ENCODE peak calls at places on chromosomes 1 and 21, in five cellular contexts. R, E, S, N and A are unnamed samples.

GRCh38 chr1:14516974-14517812 is 81.3 kb upstream of the KAZN start:
- DNase-seq in R (no peak), N (no peak), E (no peak), S (no peak), A (no peak)

GRCh38 chr1:83860506-83861221 is 138.3 kb downstream of the TTLL7 start:
- DNase-seq in S (peak; percentile 51), E (peak; percentile 88), N (peak; percentile 95), R (peak; percentile 90), A (peak; percentile 50)

GRCh38 chr1:25562101-25562927 is 18.9 kb downstream of the LDLRAP1 start:
- DNase-seq in N (peak; percentile 60), R (no peak), E (no peak), S (peak; percentile 93), A (peak; percentile 66)

GRCh38 chr21:16514316-16514715 is 784.5 kb downstream of the USP25 start:
- DNase-seq in S (no peak), R (no peak), N (no peak), E (no peak), A (no peak)

GRCh38 chr1:204359474-204360255 is at the start of gene PLEKHA6:
- DNase-seq in E (peak; percentile 70), S (no peak), N (peak; percentile 58), R (no peak), A (no peak)

GRCh38 chr21:41768371-41769042 is 1.7 kb upstream of the RIPK4 start:
- DNase-seq in R (no peak), E (no peak), S (no peak), N (no peak), A (no peak)

GRCh38 chr1:223504741-223505140 is 111.5 kb downstream of the CCDC185 start:
- DNase-seq in R (no peak), N (no peak), E (no peak), S (no peak), A (no peak)

GRCh38 chr1:173043253-173043652 is 7.5 kb downstream of the TNFSF18 start:
- DNase-seq in N (no peak), S (no peak), R (no peak), E (no peak), A (no peak)

GRCh38 chr1:228977741-228978140 is 242.5 kb downstream of the RHOU start:
- DNase-seq in S (no peak), R (no peak), N (no peak), E (no peak), A (no peak)

GRCh38 chr1:100234432-100234831 is 15.2 kb downstream of the DBT start:
- DNase-seq in E (no peak), R (no peak), N (no peak), S (no peak), A (no peak)

GRCh38 chr1:221419513-221420088 is 322.3 kb downstream of the DUSP10 start:
- DNase-seq in R (no peak), E (no peak), S (no peak), N (no peak), A (no peak)

GRCh38 chr1:78003882-78004718 is 639 bp upstream of the DNAJB4 start:
- DNase-seq in N (no peak), S (no peak), R (no peak), E (peak; percentile 35), A (peak; percentile 28)

GRCh38 chr1:199295102-199295501 is 656.3 kb downstream of the PTPRC start:
- DNase-seq in R (no peak), N (no peak), E (no peak), S (no peak), A (no peak)

GRCh38 chr1:161843156-161843555 is 77.0 kb downstream of the ATF6 start:
- DNase-seq in R (no peak), S (no peak), E (no peak), N (no peak), A (no peak)

GRCh38 chr1:18452550-18452949 is 28.2 kb upstream of the KLHDC7A start:
- DNase-seq in R (no peak), N (no peak), E (no peak), S (no peak), A (no peak)

GRCh38 chr1:215566556-215567490 is at the start of gene KCTD3:
- DNase-seq in N (peak; percentile 92), S (no peak), R (peak; percentile 91), E (peak; percentile 87), A (no peak)

GRCh38 chr21:45152265-45152746 is 77.9 kb downstream of the ADARB1 start:
- DNase-seq in N (peak; percentile 90), S (peak; percentile 66), R (peak; percentile 72), E (no peak), A (peak; percentile 37)

GRCh38 chr21:41750051-41750450 is 16.8 kb downstream of the RIPK4 start:
- DNase-seq in R (no peak), S (no peak), N (no peak), E (no peak), A (no peak)

DNA sequence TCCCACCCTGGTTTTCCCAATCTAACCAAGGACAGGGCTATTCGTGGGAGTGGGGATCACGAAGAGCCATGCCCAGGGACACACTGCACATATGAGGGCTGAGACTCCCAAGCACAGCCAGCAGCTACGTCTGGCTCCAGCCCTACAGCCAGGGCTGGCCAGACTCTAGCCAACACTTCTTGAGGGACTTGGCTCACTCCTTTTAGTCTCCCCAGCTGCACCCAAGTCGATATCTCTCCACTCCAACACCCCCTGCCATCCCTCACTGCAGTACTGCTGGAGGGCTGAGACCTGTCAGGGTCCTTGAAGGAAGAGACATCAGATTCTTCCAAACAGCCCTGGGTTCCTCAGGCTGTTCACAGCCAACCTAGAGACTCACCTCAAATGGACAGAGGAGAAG is 62.6 kb downstream of the CD46 start:
- DNase-seq in E (no peak), N (no peak), S (no peak), R (no peak), A (no peak)
- H3K4me1 ChIP-seq in E (peaks cover 95% of the 10 kb centered on the region), N (peaks cover 20% of the 10 kb centered on the region), S (peaks cover 35% of the 10 kb centered on the region), R (peaks cover 58% of the 10 kb centered on the region), A (peaks cover 10% of the 10 kb centered on the region)

GRCh38 chr1:20480261-20481157 is 5.5 kb downstream of the CAMK2N1 start:
- DNase-seq in S (no peak), R (no peak), N (no peak), E (no peak), A (no peak)

GRCh38 chr1:20478072-20478660 is 7.8 kb downstream of the CAMK2N1 start:
- DNase-seq in S (no peak), E (no peak), R (no peak), N (no peak), A (no peak)

GRCh38 chr1:20481158-20481617 is 4.8 kb downstream of the CAMK2N1 start:
- DNase-seq in R (no peak), E (no peak), N (no peak), S (no peak), A (no peak)

GRCh38 chr1:20481643-20482498 is 4.1 kb downstream of the CAMK2N1 start:
- DNase-seq in R (no peak), N (no peak), S (no peak), E (no peak), A (no peak)

GRCh38 chr1:20479840-20480239 is 6.2 kb downstream of the CAMK2N1 start:
- DNase-seq in N (no peak), R (no peak), S (no peak), E (no peak), A (no peak)
- H3K4me1 ChIP-seq in N (peaks cover 10% of the 10 kb centered on the region), R (peaks cover 13% of the 10 kb centered on the region), S (peaks cover 14% of the 10 kb centered on the region), E (peaks cover 29% of the 10 kb centered on the region), A (peaks cover 15% of the 10 kb centered on the region)

GRCh38 chr1:91751281-91751680 is 134.7 kb downstream of the TGFBR3 start:
- DNase-seq in S (no peak), E (no peak), N (no peak), R (no peak), A (no peak)
- H3K4me1 ChIP-seq in S (no peaks in the 10 kb centered on the region), E (peaks cover 54% of the 10 kb centered on the region), N (peaks cover 3% of the 10 kb centered on the region), R (peaks cover 26% of the 10 kb centered on the region), A (no peaks in the 10 kb centered on the region)

DNA sequence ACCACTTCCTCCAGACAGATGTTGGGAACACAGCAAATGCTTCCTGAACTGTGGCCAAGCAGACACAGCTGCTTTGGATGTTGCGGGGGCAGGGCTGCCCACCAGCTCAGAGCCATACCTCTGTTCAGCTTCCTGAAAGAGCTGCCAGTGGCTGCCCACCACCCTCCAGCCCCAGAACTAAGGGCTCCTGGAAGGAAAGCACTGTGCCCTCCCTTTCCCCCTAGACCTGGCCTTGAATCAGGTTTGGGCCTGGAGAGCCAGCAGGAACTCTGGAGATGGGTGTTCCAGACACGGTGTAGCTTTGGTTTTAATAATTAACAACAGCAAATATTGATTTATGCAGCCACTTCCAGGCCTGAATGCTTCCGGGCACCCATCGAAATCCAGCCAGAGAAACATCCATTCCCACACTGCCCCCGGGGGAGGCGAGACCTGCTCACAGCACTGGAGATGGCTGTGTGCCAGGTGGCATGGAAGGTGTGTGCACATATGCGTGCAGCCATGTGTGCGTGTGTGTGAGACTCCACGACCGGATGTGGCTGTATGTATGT is 45.7 kb downstream of the RAP1GAP start:
- DNase-seq in R (no peak), N (no peak), S (no peak), E (no peak), A (no peak)
- H3K4me1 ChIP-seq in R (no peaks in the 10 kb centered on the region), N (peaks cover 8% of the 10 kb centered on the region), S (no peaks in the 10 kb centered on the region), E (peaks cover 3% of the 10 kb centered on the region), A (no peaks in the 10 kb centered on the region)

GRCh38 chr1:110189181-110189580 is 20.9 kb upstream of the KCNC4 start:
- DNase-seq in N (no peak), S (no peak), E (no peak), R (peak; percentile 16), A (no peak)
- H3K4me1 ChIP-seq in N (no peaks in the 10 kb centered on the region), S (no peaks in the 10 kb centered on the region), E (peaks cover 21% of the 10 kb centered on the region), R (peaks cover 20% of the 10 kb centered on the region), A (no peaks in the 10 kb centered on the region)

GRCh38 chr1:209785592-209785991 is 1.2 kb upstream of the C1orf74 start:
- DNase-seq in E (no peak), S (no peak), R (no peak), N (no peak), A (no peak)

GRCh38 chr1:209784276-209785169 is at the start of gene C1orf74:
- DNase-seq in N (peak; percentile 99), R (peak; percentile 100), S (peak; percentile 98), E (peak; percentile 100), A (peak; percentile 99)

GRCh38 chr1:209787551-209787950 is 3.2 kb upstream of the C1orf74 start:
- DNase-seq in N (no peak), S (no peak), E (no peak), R (no peak), A (no peak)

GRCh38 chr1:209780276-209780675 is 4.1 kb downstream of the C1orf74 start:
- DNase-seq in S (no peak), N (no peak), R (no peak), E (no peak), A (no peak)

DNA sequence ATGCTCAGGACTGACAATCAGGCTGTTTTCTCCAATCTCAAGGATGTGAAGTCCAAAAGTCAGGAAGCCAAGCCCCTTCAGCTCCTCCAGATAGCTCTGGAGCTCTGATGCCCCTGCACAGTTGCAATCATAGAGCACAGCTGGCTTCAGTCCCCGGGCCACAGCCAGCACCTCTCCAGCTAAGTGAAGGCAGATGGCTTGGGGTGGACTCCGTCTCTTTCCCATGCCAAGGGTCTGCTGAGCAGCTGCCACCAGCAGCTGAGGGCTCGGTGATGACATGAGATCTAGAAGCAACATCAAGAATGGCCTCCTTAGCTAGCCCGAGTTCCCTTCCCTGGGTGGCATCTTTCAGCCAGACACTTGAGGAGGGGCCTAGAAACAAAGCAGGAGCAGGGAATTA is 1.0 kb downstream of the C1orf74 start:
- DNase-seq in E (no peak), N (no peak), S (no peak), R (no peak), A (no peak)
- H3K4me1 ChIP-seq in E (peaks cover 17% of the 10 kb centered on the region), N (peaks cover 7% of the 10 kb centered on the region), S (peaks cover 20% of the 10 kb centered on the region), R (peaks cover 4% of the 10 kb centered on the region), A (peaks cover 8% of the 10 kb centered on the region)

DNA sequence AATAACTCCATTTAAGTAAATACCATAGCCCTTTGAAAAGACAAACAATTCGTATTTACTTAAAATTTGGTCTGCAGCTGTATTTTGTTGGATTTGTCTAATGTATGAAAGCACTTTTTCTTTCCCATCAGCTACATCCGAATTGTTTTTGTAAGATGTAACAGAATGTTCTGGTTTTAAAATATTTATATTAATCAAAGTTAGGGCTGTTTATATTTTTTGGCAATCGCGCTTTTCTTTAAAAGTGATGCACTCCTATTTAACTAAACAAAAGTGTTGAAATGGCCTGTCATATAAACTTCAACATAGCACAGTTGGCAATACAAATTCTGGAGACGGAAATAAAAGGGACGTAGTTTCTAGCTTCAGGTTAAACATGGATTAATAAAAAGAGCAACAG is 216.3 kb upstream of the ADGRL2 start:
- DNase-seq in S (no peak), R (no peak), E (no peak), N (no peak), A (no peak)
- H3K4me1 ChIP-seq in S (no peaks in the 10 kb centered on the region), R (no peaks in the 10 kb centered on the region), E (no peaks in the 10 kb centered on the region), N (peaks cover 12% of the 10 kb centered on the region), A (no peaks in the 10 kb centered on the region)